ENCODE peak calls at places on chromosomes 16 and 17, in five cellular contexts. J, V, H, N and F are unnamed samples.

GRCh38 chr17:43170140-43170765 is 761 bp upstream of the NBR1 start:
- DNase-seq in J (peak), V (peak), H (peak), N (peak), F (peak)

GRCh38 chr17:19263621-19264010 is 26.4 kb downstream of the EPN2 start:
- DNase-seq in J (no peak), V (no peak), H (peak), N (peak), F (no peak)

GRCh38 chr17:80962356-80963329 is 29.0 kb upstream of the CHMP6 start:
- DNase-seq in J (no peak), V (no peak), H (no peak), N (no peak), F (no peak)

GRCh38 chr17:246851-247421 is 65.5 kb upstream of the DOC2B start:
- DNase-seq in J (peak), V (no peak), H (no peak), N (no peak), F (peak)

GRCh38 chr16:68923116-68923515 is 79.8 kb downstream of the TANGO6 start:
- DNase-seq in J (no peak), V (no peak), H (no peak), N (no peak), F (no peak)

GRCh38 chr16:83615553-83615952 is 192.2 kb upstream of the HSBP1 start:
- DNase-seq in J (no peak), V (no peak), H (peak), N (no peak), F (no peak)

GRCh38 chr16:24950275-24950674 is 64.9 kb downstream of the ARHGAP17 start:
- DNase-seq in J (no peak), V (no peak), H (peak), N (no peak), F (no peak)

GRCh38 chr17:77826132-77826873 is 132.2 kb upstream of the TNRC6C start:
- DNase-seq in J (no peak), V (no peak), H (no peak), N (no peak), F (no peak)

GRCh38 chr17:56637254-56637653 is 43.8 kb downstream of the NOG start:
- DNase-seq in J (no peak), V (no peak), H (no peak), N (no peak), F (no peak)

GRCh38 chr17:74922694-74923537 is at the start of gene USH1G:
- DNase-seq in J (no peak), V (no peak), H (peak), N (peak), F (no peak)

GRCh38 chr16:2948807-2949704 is 15.0 kb upstream of the KREMEN2 start:
- DNase-seq in J (no peak), V (no peak), H (no peak), N (peak), F (no peak)

GRCh38 chr17:1498869-1499268 is 6.4 kb upstream of the MYO1C start:
- DNase-seq in J (no peak), V (no peak), H (peak), N (no peak), F (no peak)

DNA sequence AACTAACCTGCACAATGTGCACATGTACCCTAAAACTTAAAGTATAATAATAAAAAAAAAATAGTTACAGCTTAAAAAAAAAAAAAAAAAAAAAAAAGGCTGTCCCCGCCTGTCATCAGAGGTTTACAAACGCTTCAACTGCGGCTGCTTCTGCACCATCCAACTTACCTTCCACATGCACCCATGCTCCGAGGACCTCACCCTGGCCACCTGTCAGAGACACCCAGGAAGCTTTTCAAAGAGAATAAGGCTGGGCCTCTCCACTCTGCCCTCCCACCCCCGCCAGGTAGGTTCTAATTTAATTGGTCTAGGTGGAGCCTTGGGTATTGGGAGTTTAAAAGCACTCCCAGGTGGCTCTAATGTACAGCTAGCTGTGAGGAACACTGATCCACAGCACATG is 64.9 kb downstream of the COPRS start:
- DNase-seq in J (no peak), V (no peak), H (no peak), N (no peak), F (no peak)
- H3K27ac ChIP-seq in J (no peak), V (no peak), H (no peak), N (no peak), F (no peak)

GRCh38 chr16:21235199-21235585 is 1.7 kb downstream of the ANKS4B start:
- DNase-seq in J (no peak), V (no peak), H (no peak), N (no peak), F (no peak)
- H3K4me3 ChIP-seq in J (no peak), V (no peak), H (no peak), N (no peak), F (no peak)

GRCh38 chr16:70769131-70769530 is 31.8 kb downstream of the VAC14 start:
- DNase-seq in J (no peak), V (no peak), H (no peak), N (no peak), F (no peak)

GRCh38 chr16:70769761-70770160 is 31.2 kb downstream of the VAC14 start:
- DNase-seq in J (no peak), V (no peak), H (no peak), N (no peak), F (no peak)

GRCh38 chr16:70770968-70771552 is 29.9 kb downstream of the VAC14 start:
- DNase-seq in J (peak), V (peak), H (peak), N (peak), F (peak)

GRCh38 chr16:70772493-70772892 is 28.5 kb downstream of the VAC14 start:
- DNase-seq in J (no peak), V (no peak), H (peak), N (no peak), F (no peak)

GRCh38 chr16:70770291-70770967 is 30.5 kb downstream of the VAC14 start:
- DNase-seq in J (no peak), V (no peak), H (no peak), N (no peak), F (peak)
- TF ChIP-seq CTCF in J (no peak), V (no peak), H (no peak), N (no peak), F (no peak)

GRCh38 chr17:82351254-82351712 is 7.8 kb upstream of the TEX19 start:
- DNase-seq in J (no peak), V (no peak), H (no peak), N (no peak), F (no peak)

GRCh38 chr17:82356028-82356427 is 3.0 kb upstream of the TEX19 start:
- DNase-seq in J (no peak), V (peak), H (no peak), N (no peak), F (no peak)

GRCh38 chr17:82354804-82355308 is 4.2 kb upstream of the TEX19 start:
- DNase-seq in J (no peak), V (no peak), H (no peak), N (no peak), F (no peak)

GRCh38 chr17:82351713-82352488 is 7.1 kb upstream of the TEX19 start:
- DNase-seq in J (peak), V (peak), H (peak), N (peak), F (peak)

GRCh38 chr17:82353484-82353883 is 5.6 kb upstream of the TEX19 start:
- DNase-seq in J (no peak), V (no peak), H (no peak), N (no peak), F (no peak)
- H3K27ac ChIP-seq in J (no peak), V (no peak), H (no peak), N (no peak), F (no peak)

DNA sequence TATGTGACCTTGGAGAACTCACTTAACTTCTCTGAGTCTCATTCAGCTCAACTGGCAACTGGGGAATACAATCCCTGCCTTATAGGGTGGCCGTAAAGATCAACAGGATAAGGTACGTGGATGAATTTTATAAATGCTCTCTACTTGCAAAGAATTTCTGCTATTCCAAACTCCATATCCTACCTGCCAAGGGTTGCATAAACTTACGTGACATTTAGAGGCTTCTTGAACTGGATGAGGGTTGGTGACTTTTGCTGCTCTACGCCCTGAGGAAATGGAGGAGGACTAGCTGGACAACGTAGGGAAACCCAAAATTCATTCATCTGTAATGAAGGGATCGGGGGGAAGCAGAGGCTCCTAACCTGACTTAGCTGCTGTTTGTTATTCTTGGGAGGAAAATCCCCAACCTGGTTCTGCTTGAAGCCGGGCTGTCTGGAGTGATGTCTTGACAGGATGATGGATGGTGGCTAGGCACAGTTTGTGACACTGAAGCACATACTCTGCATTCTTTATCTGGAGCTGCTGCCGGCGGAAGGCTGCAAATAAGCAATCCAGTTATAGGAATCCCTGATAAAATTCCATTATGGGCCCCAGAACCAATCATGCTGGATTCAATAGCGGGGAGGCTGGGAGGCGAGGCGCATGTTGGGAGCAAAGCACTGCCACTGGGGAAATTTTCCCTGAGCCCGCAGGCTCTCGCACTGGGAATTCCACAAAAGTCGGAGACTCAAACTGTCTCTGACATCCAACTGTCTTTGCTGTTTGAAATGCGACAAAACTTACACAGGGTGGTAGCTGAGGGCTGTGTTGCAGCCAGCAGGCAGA is 94.7 kb upstream of the SDK2 start:
- DNase-seq in J (no peak), V (no peak), H (no peak), N (no peak), F (no peak)
- H3K4me3 ChIP-seq in J (no peak), V (no peak), H (no peak), N (no peak), F (no peak)

GRCh38 chr16:15650019-15650697 is at the start of gene NDE1:
- DNase-seq in J (peak), V (peak), H (peak), N (peak), F (peak)

GRCh38 chr16:15652293-15653001 is 2.4 kb downstream of the NDE1 start:
- DNase-seq in J (no peak), V (no peak), H (peak), N (no peak), F (no peak)

GRCh38 chr16:15649727-15650018 is 372 bp upstream of the NDE1 start:
- DNase-seq in J (no peak), V (no peak), H (no peak), N (no peak), F (no peak)

GRCh38 chr16:15648135-15648730 is 1.8 kb upstream of the NDE1 start:
- DNase-seq in J (no peak), V (no peak), H (no peak), N (no peak), F (no peak)

DNA sequence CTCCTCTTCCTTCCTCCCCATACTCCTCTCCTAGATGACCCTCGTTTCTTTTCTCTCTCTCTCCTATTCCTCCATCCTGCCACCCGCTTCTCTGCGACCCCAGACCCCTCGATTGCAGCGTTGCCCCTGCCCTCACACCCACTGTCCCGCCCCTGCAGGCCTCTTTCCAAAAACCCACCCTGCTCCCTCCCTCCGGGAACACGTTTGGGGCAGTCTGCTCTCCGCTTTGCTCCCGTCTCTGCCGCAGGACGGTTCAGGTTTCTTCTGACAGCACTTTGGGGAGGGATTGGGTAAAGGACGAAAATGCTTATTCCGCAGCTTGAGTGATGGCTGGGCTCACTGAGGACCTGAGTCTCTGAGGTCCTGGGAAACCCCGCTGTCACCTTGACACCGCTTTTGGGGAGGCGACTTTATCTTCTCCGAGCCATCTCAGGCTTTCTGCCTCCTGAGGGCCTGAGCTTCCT is 685 bp downstream of the NDE1 start:
- DNase-seq in J (peak), V (no peak), H (peak), N (peak), F (no peak)
- TF ChIP-seq CTCF in J (no peak), V (no peak), H (no peak), N (no peak), F (no peak)

DNA sequence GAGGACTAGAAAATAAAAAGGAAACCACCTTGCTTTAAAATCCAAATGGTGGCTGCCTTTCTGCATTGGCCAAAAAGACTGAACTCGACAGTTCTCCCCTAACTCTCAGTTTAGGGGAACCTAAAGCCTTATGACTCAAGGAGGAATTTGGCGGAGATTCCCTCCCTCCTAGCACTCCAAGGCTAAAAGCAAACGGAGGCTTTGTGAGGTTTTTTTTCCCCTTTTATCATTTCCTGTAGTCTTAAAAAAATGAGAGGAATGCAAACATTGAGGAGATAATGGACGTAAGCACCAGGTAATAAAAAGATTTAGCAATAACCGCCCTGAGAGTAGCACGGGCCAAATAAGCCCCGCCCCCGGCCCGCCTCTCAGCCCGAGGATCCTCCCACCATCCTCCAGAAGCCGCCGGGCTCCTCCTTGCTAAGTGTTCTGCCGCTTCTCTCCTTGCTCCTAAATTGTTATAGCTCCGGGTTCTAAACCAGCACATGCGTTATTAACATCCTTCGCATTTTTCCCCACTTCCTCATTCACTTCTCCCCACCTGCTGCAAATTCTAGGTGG is 5.8 kb upstream of the KIFC3 start:
- DNase-seq in J (peak), V (peak), H (peak), N (peak), F (peak)
- H3K27ac ChIP-seq in J (no peak), V (peak), H (no peak), N (peak), F (no peak)

GRCh38 chr17:48625502-48626201 is 506 bp downstream of the HOXB9 start:
- DNase-seq in J (no peak), V (peak), H (no peak), N (peak), F (no peak)
- H3K4me3 ChIP-seq in J (peak), V (peak), H (peak), N (peak), F (peak)

GRCh38 chr16:56960681-56961281 is 969 bp upstream of the CETP start:
- DNase-seq in J (no peak), V (no peak), H (no peak), N (no peak), F (no peak)

GRCh38 chr16:56953006-56953405 is 8.7 kb upstream of the CETP start:
- DNase-seq in J (no peak), V (no peak), H (no peak), N (no peak), F (no peak)

GRCh38 chr16:56961386-56961785 is 364 bp upstream of the CETP start:
- DNase-seq in J (no peak), V (no peak), H (peak), N (no peak), F (no peak)

GRCh38 chr16:56956076-56956475 is 5.7 kb upstream of the CETP start:
- DNase-seq in J (no peak), V (no peak), H (no peak), N (no peak), F (no peak)

GRCh38 chr16:56956756-56957155 is 5.0 kb upstream of the CETP start:
- DNase-seq in J (no peak), V (no peak), H (no peak), N (no peak), F (peak)
- TF ChIP-seq CTCF in J (no peak), V (no peak), H (peak), N (no peak), F (no peak)